ENCODE peak calls at places on chromosomes 12 and 14, in seven cellular contexts. One of them, this sample, is unnamed.

GRCh38 chr12:132955094-132955932 is 793 bp downstream of the ZNF605 start:
- DNase-seq in A549: peak; percentile 21
- DNase-seq in HCT116: no peak
- DNase-seq in SK-N-SH: no peak
- DNase-seq in tibial artery: no peak
- DNase-seq in uterus: peak; percentile 31
- DNase-seq in stomach: peak; percentile 28
- DNase-seq in this sample: peak; percentile 64

GRCh38 chr14:63510538-63510937 is 32.6 kb downstream of the PPP2R5E start:
- DNase-seq in stomach: no peak
- DNase-seq in A549: no peak
- DNase-seq in uterus: no peak
- DNase-seq in tibial artery: no peak
- DNase-seq in SK-N-SH: no peak
- DNase-seq in HCT116: no peak
- DNase-seq in this sample: no peak

GRCh38 chr14:95237121-95237876 is 80.0 kb upstream of the DICER1 start:
- DNase-seq in HCT116: no peak
- DNase-seq in stomach: no peak
- DNase-seq in tibial artery: no peak
- DNase-seq in SK-N-SH: no peak
- DNase-seq in uterus: no peak
- DNase-seq in A549: no peak
- DNase-seq in this sample: no peak

GRCh38 chr14:97644365-97644764 is 847.2 kb downstream of the VRK1 start:
- DNase-seq in SK-N-SH: no peak
- DNase-seq in HCT116: no peak
- DNase-seq in stomach: no peak
- DNase-seq in uterus: no peak
- DNase-seq in tibial artery: no peak
- DNase-seq in A549: no peak
- DNase-seq in this sample: no peak

GRCh38 chr12:25272937-25273526 is 22.3 kb upstream of the KRAS start:
- DNase-seq in SK-N-SH: peak; percentile 6
- DNase-seq in A549: no peak
- DNase-seq in tibial artery: no peak
- DNase-seq in stomach: no peak
- DNase-seq in HCT116: no peak
- DNase-seq in uterus: no peak
- DNase-seq in this sample: no peak

GRCh38 chr14:94376108-94376975 is 12.1 kb downstream of the SERPINA1 start:
- DNase-seq in A549: no peak
- DNase-seq in HCT116: no peak
- DNase-seq in tibial artery: no peak
- DNase-seq in stomach: no peak
- DNase-seq in uterus: no peak
- DNase-seq in SK-N-SH: no peak
- DNase-seq in this sample: no peak

GRCh38 chr12:99618657-99619056 is 28.9 kb upstream of the GARIN6 start:
- DNase-seq in stomach: no peak
- DNase-seq in uterus: no peak
- DNase-seq in tibial artery: no peak
- DNase-seq in HCT116: no peak
- DNase-seq in A549: no peak
- DNase-seq in SK-N-SH: no peak
- DNase-seq in this sample: no peak

GRCh38 chr14:77660754-77661153 is 44.3 kb upstream of the SPTLC2 start:
- DNase-seq in SK-N-SH: peak; percentile 37
- DNase-seq in uterus: no peak
- DNase-seq in HCT116: no peak
- DNase-seq in tibial artery: no peak
- DNase-seq in stomach: no peak
- DNase-seq in A549: no peak
- DNase-seq in this sample: no peak

GRCh38 chr12:19744760-19745218 is 305.5 kb downstream of the AEBP2 start:
- DNase-seq in tibial artery: no peak
- DNase-seq in A549: no peak
- DNase-seq in stomach: no peak
- DNase-seq in SK-N-SH: no peak
- DNase-seq in uterus: no peak
- DNase-seq in HCT116: no peak
- DNase-seq in this sample: no peak

GRCh38 chr14:71363961-71364360 is 456.7 kb downstream of the PCNX1 start:
- DNase-seq in SK-N-SH: no peak
- DNase-seq in stomach: no peak
- DNase-seq in HCT116: no peak
- DNase-seq in uterus: no peak
- DNase-seq in A549: no peak
- DNase-seq in tibial artery: no peak
- DNase-seq in this sample: no peak

GRCh38 chr14:64447890-64448667 is 17.2 kb upstream of the AKAP5 start:
- DNase-seq in uterus: no peak
- DNase-seq in HCT116: no peak
- DNase-seq in SK-N-SH: no peak
- DNase-seq in A549: no peak
- DNase-seq in stomach: no peak
- DNase-seq in tibial artery: no peak
- DNase-seq in this sample: no peak

GRCh38 chr14:60848066-60848465 is 113.5 kb downstream of the MNAT1 start:
- DNase-seq in SK-N-SH: no peak
- DNase-seq in tibial artery: no peak
- DNase-seq in uterus: no peak
- DNase-seq in HCT116: no peak
- DNase-seq in stomach: no peak
- DNase-seq in A549: no peak
- DNase-seq in this sample: no peak

GRCh38 chr14:99205086-99205688 is 66.8 kb downstream of the BCL11B start:
- DNase-seq in SK-N-SH: no peak
- DNase-seq in A549: no peak
- DNase-seq in tibial artery: no peak
- DNase-seq in HCT116: no peak
- DNase-seq in stomach: no peak
- DNase-seq in uterus: no peak
- DNase-seq in this sample: no peak
- H3K27ac ChIP-seq in SK-N-SH: no peak overlapping the region
- H3K27ac ChIP-seq in A549: no peak overlapping the region
- H3K27ac ChIP-seq in tibial artery: no peak overlapping the region
- H3K27ac ChIP-seq in HCT116: no peak overlapping the region
- H3K27ac ChIP-seq in stomach: no peak overlapping the region
- H3K27ac ChIP-seq in uterus: no peak overlapping the region
- H3K27ac ChIP-seq in this sample: no peak overlapping the region

GRCh38 chr12:52151153-52151858 is 40.5 kb downstream of the KRT80 start:
- DNase-seq in A549: no peak
- DNase-seq in HCT116: no peak
- DNase-seq in tibial artery: no peak
- DNase-seq in SK-N-SH: no peak
- DNase-seq in uterus: no peak
- DNase-seq in stomach: no peak
- DNase-seq in this sample: no peak

GRCh38 chr12:52149182-52149641 is 42.6 kb downstream of the KRT80 start:
- DNase-seq in stomach: no peak
- DNase-seq in HCT116: no peak
- DNase-seq in tibial artery: no peak
- DNase-seq in SK-N-SH: no peak
- DNase-seq in uterus: no peak
- DNase-seq in A549: no peak
- DNase-seq in this sample: no peak

GRCh38 chr12:52152905-52153317 is 38.9 kb downstream of the KRT80 start:
- DNase-seq in stomach: no peak
- DNase-seq in SK-N-SH: no peak
- DNase-seq in tibial artery: no peak
- DNase-seq in HCT116: no peak
- DNase-seq in A549: no peak
- DNase-seq in uterus: no peak
- DNase-seq in this sample: no peak

GRCh38 chr12:52149651-52150241 is 42.1 kb downstream of the KRT80 start:
- DNase-seq in stomach: no peak
- DNase-seq in uterus: no peak
- DNase-seq in HCT116: no peak
- DNase-seq in A549: no peak
- DNase-seq in tibial artery: no peak
- DNase-seq in SK-N-SH: peak; percentile 76
- DNase-seq in this sample: no peak

DNA sequence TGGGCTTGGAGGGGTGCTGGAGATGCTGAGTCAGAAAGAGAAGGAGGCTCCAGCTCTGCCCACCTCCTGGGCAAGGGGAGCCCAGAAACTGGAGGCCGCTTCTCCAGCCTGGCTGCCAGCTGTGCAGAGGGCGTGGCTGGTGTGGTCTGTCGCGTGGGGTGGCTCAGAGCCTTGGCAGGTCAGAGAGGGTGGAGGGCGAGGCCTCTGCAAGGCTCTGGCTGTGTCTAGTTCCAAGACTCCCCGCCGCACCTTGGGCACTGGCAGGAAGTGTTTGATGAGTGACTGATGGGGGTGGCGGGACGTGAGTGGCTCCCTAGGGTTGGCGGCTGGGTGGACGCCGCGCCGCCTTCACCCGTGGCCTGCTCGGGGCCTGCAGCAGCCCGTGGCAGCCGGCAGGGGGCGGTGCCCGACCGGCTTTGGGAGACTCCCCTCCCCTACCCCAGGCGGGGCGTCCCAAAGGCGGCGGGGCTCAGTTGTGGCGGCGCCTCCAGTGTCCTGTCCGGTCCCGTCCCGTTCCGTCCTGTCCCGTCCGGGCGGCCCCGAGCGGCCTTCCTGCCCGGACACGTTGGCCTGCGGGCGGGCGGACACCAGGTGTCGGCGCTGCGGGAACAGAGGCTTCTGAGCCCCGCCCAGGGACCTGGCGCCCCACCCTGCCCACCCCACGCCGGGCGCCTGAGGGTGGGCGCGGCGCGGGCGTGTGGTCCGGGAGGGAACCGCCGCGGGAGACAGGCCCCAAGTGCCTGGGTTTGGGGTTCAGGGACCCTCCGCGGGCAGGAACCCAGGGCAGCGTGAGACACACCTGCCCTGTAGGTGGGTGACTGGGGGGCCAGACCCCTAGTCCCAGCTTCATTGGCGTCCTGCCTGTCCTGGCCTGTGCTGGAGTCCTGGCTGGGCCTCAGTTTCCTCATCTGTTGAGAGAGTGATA is 39.7 kb downstream of the KRT80 start:
- DNase-seq in tibial artery: peak; percentile 83
- DNase-seq in SK-N-SH: peak; percentile 90
- DNase-seq in A549: peak; percentile 75
- DNase-seq in uterus: peak; percentile 47
- DNase-seq in stomach: peak; percentile 79
- DNase-seq in HCT116: no peak
- DNase-seq in this sample: peak; percentile 68
- H3K4me3 ChIP-seq in tibial artery: peak overlapping the region; percentile 58
- H3K4me3 ChIP-seq in SK-N-SH: no peak overlapping the region
- H3K4me3 ChIP-seq in A549: peak overlapping the region; percentile 36
- H3K4me3 ChIP-seq in uterus: peak overlapping the region; percentile 9
- H3K4me3 ChIP-seq in stomach: peak overlapping the region; percentile 45
- H3K4me3 ChIP-seq in HCT116: peak overlapping the region; percentile 41
- H3K4me3 ChIP-seq in this sample: peak overlapping the region; percentile 39

GRCh38 chr12:120795441-120796178 is 70.0 kb downstream of the ACADS start:
- DNase-seq in A549: no peak
- DNase-seq in SK-N-SH: no peak
- DNase-seq in stomach: no peak
- DNase-seq in uterus: no peak
- DNase-seq in HCT116: no peak
- DNase-seq in tibial artery: no peak
- DNase-seq in this sample: no peak
- TF ChIP-seq CTCF in A549: no peak
- TF ChIP-seq CTCF in SK-N-SH: no peak
- TF ChIP-seq CTCF in stomach: no peak
- TF ChIP-seq CTCF in uterus: no peak
- TF ChIP-seq CTCF in HCT116: no peak
- TF ChIP-seq CTCF in tibial artery: no peak
- TF ChIP-seq CTCF in this sample: no peak

GRCh38 chr12:82805812-82806497 is 119.2 kb downstream of the TMTC2 start:
- DNase-seq in HCT116: no peak
- DNase-seq in A549: no peak
- DNase-seq in tibial artery: no peak
- DNase-seq in stomach: no peak
- DNase-seq in uterus: no peak
- DNase-seq in SK-N-SH: no peak
- DNase-seq in this sample: no peak
- H3K27ac ChIP-seq in HCT116: no peak overlapping the region
- H3K27ac ChIP-seq in A549: no peak overlapping the region
- H3K27ac ChIP-seq in tibial artery: no peak overlapping the region
- H3K27ac ChIP-seq in stomach: peak overlapping the region; percentile 96
- H3K27ac ChIP-seq in uterus: no peak overlapping the region
- H3K27ac ChIP-seq in SK-N-SH: no peak overlapping the region
- H3K27ac ChIP-seq in this sample: no peak overlapping the region

GRCh38 chr12:105235299-105235746 is 651 bp downstream of the APPL2 start:
- DNase-seq in SK-N-SH: peak; percentile 25
- DNase-seq in A549: peak; percentile 13
- DNase-seq in tibial artery: no peak
- DNase-seq in HCT116: no peak
- DNase-seq in uterus: no peak
- DNase-seq in stomach: no peak
- DNase-seq in this sample: no peak
- H3K4me3 ChIP-seq in SK-N-SH: peak overlapping the region; percentile 82
- H3K4me3 ChIP-seq in A549: peak overlapping the region; percentile 82
- H3K4me3 ChIP-seq in tibial artery: peak overlapping the region; percentile 87
- H3K4me3 ChIP-seq in HCT116: peak overlapping the region; percentile 78
- H3K4me3 ChIP-seq in uterus: peak overlapping the region; percentile 98
- H3K4me3 ChIP-seq in stomach: peak overlapping the region; percentile 93
- H3K4me3 ChIP-seq in this sample: peak overlapping the region; percentile 59

GRCh38 chr12:11209098-11209497 is 22.4 kb upstream of the TAS2R42 start:
- DNase-seq in HCT116: no peak
- DNase-seq in tibial artery: no peak
- DNase-seq in SK-N-SH: no peak
- DNase-seq in uterus: no peak
- DNase-seq in A549: no peak
- DNase-seq in stomach: no peak
- DNase-seq in this sample: no peak
- TF ChIP-seq CTCF in HCT116: no peak
- TF ChIP-seq CTCF in tibial artery: no peak
- TF ChIP-seq CTCF in SK-N-SH: no peak
- TF ChIP-seq CTCF in uterus: no peak
- TF ChIP-seq CTCF in A549: no peak
- TF ChIP-seq CTCF in stomach: no peak
- TF ChIP-seq CTCF in this sample: no peak

DNA sequence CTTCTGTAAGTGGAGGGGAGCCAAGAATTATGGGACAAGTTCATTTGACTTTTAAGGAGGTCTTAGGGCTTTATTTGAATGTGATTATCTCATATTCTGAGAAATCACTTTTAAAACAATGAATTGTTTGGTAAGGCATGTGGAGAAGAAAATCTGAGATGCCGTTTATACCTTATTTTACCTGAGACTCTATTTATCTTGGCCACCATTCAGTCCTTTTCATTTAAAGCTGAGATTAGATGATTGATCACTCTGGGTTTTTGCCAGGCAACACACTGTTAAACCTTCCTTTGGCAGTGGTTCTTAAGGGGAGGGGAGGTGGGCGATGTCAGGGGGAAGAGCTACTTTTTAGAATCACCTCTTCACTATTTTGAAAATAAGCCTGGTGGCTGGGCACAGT is 11.4 kb downstream of the CAND1 start:
- DNase-seq in HCT116: no peak
- DNase-seq in A549: no peak
- DNase-seq in stomach: no peak
- DNase-seq in tibial artery: no peak
- DNase-seq in uterus: no peak
- DNase-seq in SK-N-SH: no peak
- DNase-seq in this sample: no peak
- H3K27ac ChIP-seq in HCT116: no peak overlapping the region
- H3K27ac ChIP-seq in A549: no peak overlapping the region
- H3K27ac ChIP-seq in stomach: no peak overlapping the region
- H3K27ac ChIP-seq in tibial artery: no peak overlapping the region
- H3K27ac ChIP-seq in uterus: no peak overlapping the region
- H3K27ac ChIP-seq in SK-N-SH: no peak overlapping the region
- H3K27ac ChIP-seq in this sample: no peak overlapping the region